ENCODE peak calls at places on chromosomes 4 and X, in eight cellular contexts. R is astrocyte, G is lower lobe of right lung, U is GM06990, M is GM10248, L is heart right ventricle, F is AG04450, I is transverse colon. S is an unnamed sample.

GRCh38 chrX:1239681-1240142 is 27.3 kb upstream of the CRLF2 start:
- DNase-seq in R (no peak), G (peak; percentile 90), U (peak; percentile 85), M (peak; percentile 73), L (peak; percentile 25), F (no peak), I (peak; percentile 61), S (peak; percentile 53)

GRCh38 chrX:72042860-72043248 is 88.9 kb downstream of the RTL5 start:
- DNase-seq in R (no peak), G (no peak), U (no peak), M (no peak), L (no peak), F (no peak), I (no peak), S (no peak)

GRCh38 chrX:11407331-11408110 is 114.3 kb downstream of the AMELX start:
- DNase-seq in R (peak; percentile 57), G (no peak), U (no peak), M (no peak), L (no peak), F (no peak), I (no peak), S (no peak)

GRCh38 chr4:22607382-22607781 is 85.4 kb upstream of the GBA3 start:
- DNase-seq in R (peak; percentile 18), G (no peak), U (peak; percentile 28), M (peak; percentile 14), L (peak; percentile 27), F (peak; percentile 23), I (peak; percentile 56), S (no peak)

GRCh38 chr4:118682928-118683327 is 2.3 kb upstream of the METTL14 start:
- DNase-seq in R (no peak), G (no peak), U (no peak), M (no peak), L (no peak), F (peak; percentile 1), I (no peak), S (no peak)

GRCh38 chrX:124240422-124240821 is 92.0 kb upstream of the TEX13D start:
- DNase-seq in R (peak; percentile 54), G (no peak), U (no peak), M (no peak), L (no peak), F (no peak), I (no peak), S (no peak)

GRCh38 chrX:15838017-15838416 is 16.6 kb downstream of the AP1S2 start:
- DNase-seq in R (no peak), G (no peak), U (no peak), M (no peak), L (no peak), F (no peak), I (no peak), S (no peak)

GRCh38 chr4:189519189-189519588 is 421.5 kb upstream of the FRG1 start:
- DNase-seq in R (no peak), G (no peak), U (no peak), M (no peak), L (no peak), F (no peak), I (no peak), S (no peak)

GRCh38 chr4:87219648-87220093 is 747 bp downstream of the KLHL8 start:
- DNase-seq in R (peak; percentile 35), G (peak; percentile 76), U (no peak), M (peak; percentile 62), L (peak; percentile 42), F (no peak), I (peak; percentile 56), S (peak; percentile 67)

GRCh38 chrX:45515262-45516215 is 314.9 kb upstream of the DIPK2B start:
- DNase-seq in R (peak; percentile 81), G (peak; percentile 67), U (no peak), M (peak; percentile 10), L (peak; percentile 15), F (peak; percentile 80), I (peak; percentile 43), S (no peak)

GRCh38 chr4:95465010-95465409 is 83.8 kb downstream of the UNC5C start:
- DNase-seq in R (no peak), G (no peak), U (no peak), M (no peak), L (no peak), F (no peak), I (no peak), S (no peak)

GRCh38 chrX:51747671-51748070 is 4.4 kb downstream of the GSPT2 start:
- DNase-seq in R (peak; percentile 16), G (no peak), U (no peak), M (no peak), L (no peak), F (no peak), I (no peak), S (no peak)

GRCh38 chr4:23373269-23373668 is 516.6 kb downstream of the PPARGC1A start:
- DNase-seq in R (peak; percentile 96), G (peak; percentile 71), U (no peak), M (no peak), L (no peak), F (no peak), I (peak; percentile 60), S (no peak)

GRCh38 chrX:11770320-11770719 is 12.3 kb downstream of the MSL3 start:
- DNase-seq in R (peak; percentile 25), G (peak; percentile 43), U (no peak), M (peak; percentile 65), L (no peak), F (no peak), I (peak; percentile 28), S (no peak)

GRCh38 chr4:154722262-154722661 is 21.5 kb upstream of the LRAT start:
- DNase-seq in R (no peak), G (no peak), U (no peak), M (no peak), L (no peak), F (no peak), I (no peak), S (no peak)

GRCh38 chr4:64705989-64706388 is 296.7 kb upstream of the TECRL start:
- DNase-seq in R (no peak), G (no peak), U (no peak), M (no peak), L (no peak), F (no peak), I (no peak), S (no peak)

GRCh38 chrX:134971926-134972325 is 18.9 kb upstream of the SMIM10 start:
- DNase-seq in R (peak; percentile 66), G (no peak), U (no peak), M (no peak), L (no peak), F (no peak), I (no peak), S (no peak)

DNA sequence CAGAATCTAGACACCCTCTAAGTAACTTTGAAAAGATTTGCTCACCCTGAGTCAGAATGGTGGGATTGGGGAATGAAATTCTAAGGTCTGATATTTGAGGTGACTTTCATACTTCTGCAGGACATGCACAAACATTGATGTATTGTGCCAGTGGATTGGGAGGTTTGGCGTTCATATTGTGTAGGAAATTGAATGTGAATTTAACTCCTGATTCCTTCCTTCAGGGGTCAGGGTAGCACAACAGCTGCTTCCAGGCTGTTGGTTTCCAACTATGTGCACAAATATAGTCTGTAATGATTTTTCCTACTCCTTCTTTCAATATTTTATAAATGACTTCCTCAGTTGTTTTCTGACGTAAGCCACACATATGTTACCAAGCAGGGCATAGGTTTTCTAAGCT is 3.1 kb downstream of the IL1RAPL1 start:
- DNase-seq in R (peak; percentile 16), G (no peak), U (no peak), M (no peak), L (no peak), F (no peak), I (no peak), S (no peak)
- TF ChIP-seq CTCF in R (no peak), G (no peak), U (no peak), M (no peak), L (peak; percentile 45), F (peak; percentile 36), I (no peak), S (no peak)

GRCh38 chr4:140097572-140097971 is 56.4 kb downstream of the MAML3 start:
- DNase-seq in R (no peak), G (no peak), U (no peak), M (no peak), L (no peak), F (no peak), I (no peak), S (no peak)

GRCh38 chr4:140096483-140096861 is 57.5 kb downstream of the MAML3 start:
- DNase-seq in R (no peak), G (no peak), U (no peak), M (no peak), L (no peak), F (no peak), I (no peak), S (no peak)

GRCh38 chr4:140096921-140097320 is 57.1 kb downstream of the MAML3 start:
- DNase-seq in R (no peak), G (no peak), U (no peak), M (no peak), L (no peak), F (no peak), I (no peak), S (no peak)

GRCh38 chr4:140094701-140095420 is 59.1 kb downstream of the MAML3 start:
- DNase-seq in R (peak; percentile 68), G (peak; percentile 85), U (no peak), M (no peak), L (peak; percentile 66), F (no peak), I (peak; percentile 61), S (peak; percentile 23)

GRCh38 chr4:140095694-140096482 is 58.1 kb downstream of the MAML3 start:
- DNase-seq in R (peak; percentile 100), G (peak; percentile 55), U (no peak), M (no peak), L (peak; percentile 23), F (peak; percentile 87), I (peak; percentile 27), S (no peak)
- TF ChIP-seq CTCF in R (no peak), G (no peak), U (no peak), M (no peak), L (no peak), F (no peak), I (no peak), S (no peak)

DNA sequence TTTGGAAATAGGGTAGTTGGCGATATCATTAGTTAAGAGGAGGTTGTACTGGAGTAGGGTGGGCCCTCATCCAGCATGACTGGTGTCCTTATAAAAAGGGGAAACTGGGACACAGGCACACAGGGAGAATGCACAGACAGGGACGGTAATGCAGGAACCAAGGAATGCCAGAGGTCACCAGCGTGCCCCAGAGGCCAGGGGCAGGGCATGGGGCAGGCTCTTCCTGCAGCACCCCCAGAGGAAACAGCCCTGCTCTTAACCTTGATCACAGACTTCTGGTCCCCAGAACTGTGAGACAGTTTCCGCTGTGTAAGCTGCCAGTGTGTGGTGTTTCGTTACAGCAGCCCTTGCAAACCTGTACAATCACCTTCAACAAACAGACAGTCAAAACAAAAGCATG is 15.9 kb upstream of the STOX2 start:
- DNase-seq in R (no peak), G (no peak), U (no peak), M (no peak), L (no peak), F (no peak), I (no peak), S (no peak)
- TF ChIP-seq CTCF in R (no peak), G (no peak), U (no peak), M (no peak), L (no peak), F (no peak), I (no peak), S (no peak)

DNA sequence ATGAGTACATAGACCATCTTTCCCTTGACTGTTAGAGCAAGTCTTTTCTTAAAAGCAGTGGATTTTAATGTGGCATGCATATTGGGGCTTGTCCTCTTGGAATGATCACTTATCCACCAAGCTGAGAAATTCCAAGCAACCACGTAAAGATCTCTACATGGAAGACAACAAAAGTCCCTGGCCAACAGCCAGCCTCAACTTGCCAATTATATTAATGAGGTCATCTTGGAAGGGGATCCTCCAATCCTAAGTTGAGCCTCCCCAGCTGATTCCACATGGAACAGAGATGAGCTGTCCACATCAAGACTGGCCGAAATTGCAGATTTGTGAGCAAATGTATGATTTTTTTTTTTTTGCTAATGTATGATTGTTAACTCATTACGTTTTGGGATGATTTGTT is 20.6 kb upstream of the FTHL17 start:
- DNase-seq in R (no peak), G (no peak), U (no peak), M (no peak), L (no peak), F (no peak), I (no peak), S (no peak)
- TF ChIP-seq CTCF in R (no peak), G (no peak), U (no peak), M (no peak), L (no peak), F (no peak), I (no peak), S (no peak)